ENCODE peak calls at places on chromosomes 6 and 20, in eight cellular contexts. One of them, this sample, is unnamed.

GRCh38 chr20:1417273-1417672 is 24.4 kb upstream of the FKBP1A start:
- DNase-seq in HepG2: peak
- DNase-seq in endothelial cell of umbilical vein: no peak
- DNase-seq in H1: no peak
- DNase-seq in GM12878: no peak
- DNase-seq in HCT116: peak
- DNase-seq in K562: no peak
- DNase-seq in GM23338: no peak
- DNase-seq in this sample: no peak

GRCh38 chr20:33372993-33373441 is 28.3 kb downstream of the CDK5RAP1 start:
- DNase-seq in K562: no peak
- DNase-seq in GM12878: no peak
- DNase-seq in endothelial cell of umbilical vein: no peak
- DNase-seq in GM23338: no peak
- DNase-seq in HepG2: peak
- DNase-seq in HCT116: no peak
- DNase-seq in H1: no peak
- DNase-seq in this sample: no peak

GRCh38 chr6:36444470-36444869 is 1.7 kb downstream of the KCTD20 start:
- DNase-seq in GM12878: no peak
- DNase-seq in HepG2: no peak
- DNase-seq in K562: no peak
- DNase-seq in HCT116: no peak
- DNase-seq in GM23338: no peak
- DNase-seq in endothelial cell of umbilical vein: peak
- DNase-seq in H1: no peak
- DNase-seq in this sample: no peak

GRCh38 chr6:31578461-31579118 is 3.2 kb downstream of the TNF start:
- DNase-seq in HCT116: no peak
- DNase-seq in K562: no peak
- DNase-seq in GM23338: peak
- DNase-seq in endothelial cell of umbilical vein: no peak
- DNase-seq in H1: no peak
- DNase-seq in GM12878: no peak
- DNase-seq in HepG2: no peak
- DNase-seq in this sample: no peak

GRCh38 chr20:4681971-4682370 is 39.7 kb upstream of the PRND start:
- DNase-seq in H1: no peak
- DNase-seq in K562: no peak
- DNase-seq in HepG2: no peak
- DNase-seq in HCT116: no peak
- DNase-seq in endothelial cell of umbilical vein: no peak
- DNase-seq in GM23338: no peak
- DNase-seq in GM12878: no peak
- DNase-seq in this sample: no peak

GRCh38 chr6:28944412-28945006 is 20.7 kb upstream of the TRIM27 start:
- DNase-seq in endothelial cell of umbilical vein: peak
- DNase-seq in HepG2: peak
- DNase-seq in HCT116: no peak
- DNase-seq in K562: no peak
- DNase-seq in H1: peak
- DNase-seq in GM23338: peak
- DNase-seq in GM12878: peak
- DNase-seq in this sample: peak

GRCh38 chr6:36487698-36488097 is 44.9 kb downstream of the KCTD20 start:
- DNase-seq in HepG2: no peak
- DNase-seq in HCT116: no peak
- DNase-seq in endothelial cell of umbilical vein: no peak
- DNase-seq in GM23338: no peak
- DNase-seq in GM12878: no peak
- DNase-seq in H1: no peak
- DNase-seq in K562: no peak
- DNase-seq in this sample: no peak

GRCh38 chr6:50658561-50658960 is 54.8 kb upstream of the TFAP2D start:
- DNase-seq in H1: no peak
- DNase-seq in GM12878: no peak
- DNase-seq in HCT116: no peak
- DNase-seq in K562: no peak
- DNase-seq in HepG2: no peak
- DNase-seq in endothelial cell of umbilical vein: no peak
- DNase-seq in GM23338: no peak
- DNase-seq in this sample: no peak

GRCh38 chr6:94389218-94389617 is 969.9 kb upstream of the EPHA7 start:
- DNase-seq in HCT116: no peak
- DNase-seq in H1: no peak
- DNase-seq in endothelial cell of umbilical vein: no peak
- DNase-seq in GM12878: no peak
- DNase-seq in K562: no peak
- DNase-seq in GM23338: no peak
- DNase-seq in HepG2: no peak
- DNase-seq in this sample: no peak

GRCh38 chr6:144467153-144467762 is 182.1 kb downstream of the UTRN start:
- DNase-seq in GM23338: peak
- DNase-seq in HepG2: no peak
- DNase-seq in endothelial cell of umbilical vein: no peak
- DNase-seq in K562: no peak
- DNase-seq in HCT116: no peak
- DNase-seq in GM12878: no peak
- DNase-seq in H1: no peak
- DNase-seq in this sample: no peak

GRCh38 chr20:56995635-56996075 is 270.8 kb downstream of the BMP7 start:
- DNase-seq in HepG2: peak
- DNase-seq in H1: peak
- DNase-seq in endothelial cell of umbilical vein: no peak
- DNase-seq in HCT116: peak
- DNase-seq in K562: peak
- DNase-seq in GM23338: peak
- DNase-seq in GM12878: no peak
- DNase-seq in this sample: no peak

GRCh38 chr6:159941286-159942113 is 27.4 kb upstream of the IGF2R start:
- DNase-seq in HepG2: peak
- DNase-seq in H1: no peak
- DNase-seq in GM12878: peak
- DNase-seq in HCT116: peak
- DNase-seq in GM23338: peak
- DNase-seq in endothelial cell of umbilical vein: no peak
- DNase-seq in K562: peak
- DNase-seq in this sample: no peak

GRCh38 chr6:39599341-39599740 is 125.9 kb downstream of the KIF6 start:
- DNase-seq in H1: no peak
- DNase-seq in K562: no peak
- DNase-seq in GM23338: no peak
- DNase-seq in endothelial cell of umbilical vein: no peak
- DNase-seq in GM12878: no peak
- DNase-seq in HepG2: no peak
- DNase-seq in HCT116: no peak
- DNase-seq in this sample: no peak

GRCh38 chr20:57996936-57997629 is 231.4 kb downstream of the ANKRD60 start:
- DNase-seq in H1: no peak
- DNase-seq in endothelial cell of umbilical vein: peak
- DNase-seq in GM23338: no peak
- DNase-seq in GM12878: no peak
- DNase-seq in HepG2: no peak
- DNase-seq in K562: no peak
- DNase-seq in HCT116: no peak
- DNase-seq in this sample: no peak
- TF ChIP-seq POLR2AphosphoS5 in H1: no peak
- TF ChIP-seq POLR2AphosphoS5 in endothelial cell of umbilical vein: no peak
- TF ChIP-seq POLR2AphosphoS5 in GM23338: no peak
- TF ChIP-seq POLR2AphosphoS5 in GM12878: no peak
- TF ChIP-seq POLR2AphosphoS5 in HepG2: no peak
- TF ChIP-seq POLR2AphosphoS5 in K562: no peak
- TF ChIP-seq POLR2AphosphoS5 in HCT116: no peak
- TF ChIP-seq POLR2AphosphoS5 in this sample: no peak

GRCh38 chr20:31862506-31862905 is 7.8 kb downstream of the DUSP15 start:
- DNase-seq in K562: no peak
- DNase-seq in HCT116: no peak
- DNase-seq in H1: no peak
- DNase-seq in endothelial cell of umbilical vein: no peak
- DNase-seq in HepG2: no peak
- DNase-seq in GM12878: no peak
- DNase-seq in GM23338: no peak
- DNase-seq in this sample: no peak

GRCh38 chr20:31862157-31862470 is 8.2 kb downstream of the DUSP15 start:
- DNase-seq in HepG2: no peak
- DNase-seq in endothelial cell of umbilical vein: no peak
- DNase-seq in H1: no peak
- DNase-seq in K562: no peak
- DNase-seq in HCT116: no peak
- DNase-seq in GM12878: no peak
- DNase-seq in GM23338: no peak
- DNase-seq in this sample: no peak

GRCh38 chr20:31859998-31860380 is 10.3 kb downstream of the DUSP15 start:
- DNase-seq in HepG2: no peak
- DNase-seq in K562: no peak
- DNase-seq in H1: no peak
- DNase-seq in GM23338: no peak
- DNase-seq in HCT116: no peak
- DNase-seq in GM12878: no peak
- DNase-seq in endothelial cell of umbilical vein: no peak
- DNase-seq in this sample: no peak

GRCh38 chr20:31860431-31861345 is 9.6 kb downstream of the DUSP15 start:
- DNase-seq in GM23338: peak
- DNase-seq in K562: peak
- DNase-seq in HCT116: no peak
- DNase-seq in H1: peak
- DNase-seq in HepG2: no peak
- DNase-seq in GM12878: no peak
- DNase-seq in endothelial cell of umbilical vein: no peak
- DNase-seq in this sample: no peak

GRCh38 chr20:31861346-31862156 is 8.8 kb downstream of the DUSP15 start:
- DNase-seq in H1: peak
- DNase-seq in endothelial cell of umbilical vein: peak
- DNase-seq in HepG2: peak
- DNase-seq in HCT116: peak
- DNase-seq in K562: peak
- DNase-seq in GM23338: peak
- DNase-seq in GM12878: no peak
- DNase-seq in this sample: no peak
- TF ChIP-seq EZH2 in H1: peak
- TF ChIP-seq EZH2 in endothelial cell of umbilical vein: no peak
- TF ChIP-seq EZH2 in HepG2: no peak
- TF ChIP-seq EZH2 in HCT116: no peak
- TF ChIP-seq EZH2 in K562: no peak
- TF ChIP-seq EZH2 in GM23338: no peak
- TF ChIP-seq EZH2 in GM12878: no peak
- TF ChIP-seq EZH2 in this sample: no peak

DNA sequence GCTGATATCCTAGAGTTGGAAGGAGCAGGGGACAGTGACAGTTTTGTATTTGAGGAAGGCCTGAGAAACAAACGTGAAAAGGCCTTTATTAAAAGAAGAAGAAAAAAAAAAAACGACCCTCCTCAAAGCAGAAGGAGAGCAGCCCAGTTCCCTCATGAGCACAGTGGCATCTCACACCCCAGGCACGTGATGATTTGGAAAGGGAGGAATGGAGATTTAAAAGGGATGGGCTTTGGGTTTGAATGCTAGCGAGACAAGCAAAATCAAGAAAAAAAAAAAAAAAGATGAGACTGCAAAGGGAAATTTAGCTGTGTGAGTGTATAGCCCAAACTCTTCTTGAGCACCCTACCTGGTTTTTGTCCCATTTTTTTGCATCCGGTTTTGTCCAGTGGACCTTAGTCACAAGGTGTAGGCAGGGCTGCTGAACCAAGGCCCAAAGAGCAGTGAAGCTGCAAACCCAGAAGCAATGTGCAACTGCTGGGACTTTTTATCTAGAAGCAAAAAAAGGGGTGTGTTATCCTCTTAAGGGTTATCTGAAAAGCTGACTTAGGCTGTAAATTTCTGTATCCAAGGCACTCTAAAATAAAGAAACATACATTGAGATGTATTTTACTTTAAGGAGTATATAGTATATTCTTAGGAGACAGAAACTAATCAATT is 54.5 kb upstream of the RREB1 start:
- DNase-seq in H1: no peak
- DNase-seq in HepG2: no peak
- DNase-seq in endothelial cell of umbilical vein: no peak
- DNase-seq in GM12878: no peak
- DNase-seq in K562: no peak
- DNase-seq in HCT116: no peak
- DNase-seq in GM23338: no peak
- DNase-seq in this sample: no peak
- H3K4me3 ChIP-seq in H1: peak
- H3K4me3 ChIP-seq in HepG2: no peak
- H3K4me3 ChIP-seq in endothelial cell of umbilical vein: no peak
- H3K4me3 ChIP-seq in GM12878: no peak
- H3K4me3 ChIP-seq in K562: no peak
- H3K4me3 ChIP-seq in HCT116: no peak
- H3K4me3 ChIP-seq in GM23338: peak
- H3K4me3 ChIP-seq in this sample: peak

GRCh38 chr6:41583576-41583975 is 37.4 kb downstream of the FOXP4 start:
- DNase-seq in K562: no peak
- DNase-seq in H1: no peak
- DNase-seq in GM23338: no peak
- DNase-seq in endothelial cell of umbilical vein: no peak
- DNase-seq in GM12878: no peak
- DNase-seq in HCT116: no peak
- DNase-seq in HepG2: no peak
- DNase-seq in this sample: no peak

GRCh38 chr6:41585605-41586004 is 39.4 kb downstream of the FOXP4 start:
- DNase-seq in H1: no peak
- DNase-seq in HCT116: no peak
- DNase-seq in endothelial cell of umbilical vein: no peak
- DNase-seq in K562: no peak
- DNase-seq in HepG2: no peak
- DNase-seq in GM12878: no peak
- DNase-seq in GM23338: no peak
- DNase-seq in this sample: no peak

GRCh38 chr6:41584205-41584604 is 38.0 kb downstream of the FOXP4 start:
- DNase-seq in HCT116: no peak
- DNase-seq in H1: no peak
- DNase-seq in K562: no peak
- DNase-seq in HepG2: no peak
- DNase-seq in endothelial cell of umbilical vein: no peak
- DNase-seq in GM23338: no peak
- DNase-seq in GM12878: no peak
- DNase-seq in this sample: no peak

GRCh38 chr6:41586564-41586963 is 40.4 kb downstream of the FOXP4 start:
- DNase-seq in H1: no peak
- DNase-seq in HCT116: no peak
- DNase-seq in GM12878: no peak
- DNase-seq in GM23338: no peak
- DNase-seq in endothelial cell of umbilical vein: no peak
- DNase-seq in HepG2: no peak
- DNase-seq in K562: no peak
- DNase-seq in this sample: no peak

DNA sequence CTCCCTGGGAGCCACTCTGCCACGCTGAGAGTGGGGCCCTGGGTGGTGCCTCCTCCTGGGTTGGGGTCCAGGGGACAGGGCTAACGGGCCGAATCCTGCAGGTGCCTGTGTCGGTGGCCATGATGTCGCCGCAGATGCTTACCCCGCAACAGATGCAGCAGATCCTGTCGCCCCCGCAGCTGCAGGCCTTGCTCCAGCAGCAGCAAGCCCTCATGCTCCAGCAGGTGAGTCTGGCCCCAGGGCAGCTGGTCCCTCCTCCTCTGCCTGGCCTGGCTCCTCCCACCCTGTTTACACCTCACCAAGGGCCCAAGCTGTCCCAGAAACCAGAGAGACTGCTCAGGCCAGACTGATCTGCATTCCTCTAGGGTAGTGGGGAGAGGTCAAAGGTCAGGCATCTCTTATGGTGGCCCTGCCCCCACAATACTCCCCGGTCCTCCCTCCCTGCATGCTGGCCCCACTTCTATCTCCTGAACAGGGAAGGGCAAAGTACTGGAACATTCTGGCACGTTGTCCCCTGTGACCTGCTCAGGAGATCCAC is 38.6 kb downstream of the FOXP4 start:
- DNase-seq in GM23338: peak
- DNase-seq in HepG2: no peak
- DNase-seq in HCT116: no peak
- DNase-seq in H1: peak
- DNase-seq in endothelial cell of umbilical vein: no peak
- DNase-seq in K562: no peak
- DNase-seq in GM12878: no peak
- DNase-seq in this sample: no peak
- TF ChIP-seq POLR2AphosphoS5 in GM23338: no peak
- TF ChIP-seq POLR2AphosphoS5 in HepG2: no peak
- TF ChIP-seq POLR2AphosphoS5 in HCT116: no peak
- TF ChIP-seq POLR2AphosphoS5 in H1: no peak
- TF ChIP-seq POLR2AphosphoS5 in endothelial cell of umbilical vein: no peak
- TF ChIP-seq POLR2AphosphoS5 in K562: no peak
- TF ChIP-seq POLR2AphosphoS5 in GM12878: no peak
- TF ChIP-seq POLR2AphosphoS5 in this sample: no peak